ENCODE peak calls at places on chromosomes 4 and X, in nine cellular contexts. One of them, this sample, is unnamed. For H3K9me3, the result is how much of the 10 kb centered on the place peaks cover.

GRCh38 chr4:7710576-7711329 is 228.9 kb downstream of the AFAP1 start:
- DNase-seq in small intestine: no peak
- DNase-seq in neural progenitor cell: no peak
- DNase-seq in stomach: no peak
- DNase-seq in mucosa of descending colon: no peak
- DNase-seq in CD4-positive, alpha-beta T cell: no peak
- DNase-seq in adipocyte: no peak
- DNase-seq in lung: no peak
- DNase-seq in NT2/D1: no peak
- DNase-seq in this sample: no peak

GRCh38 chrX:132533409-132533808 is 44.6 kb upstream of the MBNL3 start:
- DNase-seq in neural progenitor cell: no peak
- DNase-seq in adipocyte: no peak
- DNase-seq in small intestine: no peak
- DNase-seq in CD4-positive, alpha-beta T cell: no peak
- DNase-seq in NT2/D1: no peak
- DNase-seq in stomach: no peak
- DNase-seq in lung: no peak
- DNase-seq in mucosa of descending colon: no peak
- DNase-seq in this sample: no peak

GRCh38 chr4:88526221-88526815 is 2.7 kb upstream of the PYURF start:
- DNase-seq in NT2/D1: no peak
- DNase-seq in neural progenitor cell: no peak
- DNase-seq in lung: no peak
- DNase-seq in mucosa of descending colon: no peak
- DNase-seq in stomach: no peak
- DNase-seq in small intestine: peak
- DNase-seq in CD4-positive, alpha-beta T cell: no peak
- DNase-seq in adipocyte: peak
- DNase-seq in this sample: no peak

GRCh38 chr4:83905952-83906351 is 370.0 kb downstream of the GPAT3 start:
- DNase-seq in small intestine: no peak
- DNase-seq in mucosa of descending colon: no peak
- DNase-seq in lung: no peak
- DNase-seq in CD4-positive, alpha-beta T cell: no peak
- DNase-seq in adipocyte: no peak
- DNase-seq in NT2/D1: peak
- DNase-seq in neural progenitor cell: peak
- DNase-seq in stomach: no peak
- DNase-seq in this sample: no peak

GRCh38 chrX:22686138-22686541 is 313.6 kb upstream of the DDX53 start:
- DNase-seq in adipocyte: peak
- DNase-seq in lung: no peak
- DNase-seq in small intestine: no peak
- DNase-seq in mucosa of descending colon: no peak
- DNase-seq in CD4-positive, alpha-beta T cell: no peak
- DNase-seq in neural progenitor cell: no peak
- DNase-seq in NT2/D1: no peak
- DNase-seq in stomach: no peak
- DNase-seq in this sample: peak

GRCh38 chrX:75596178-75596577 is 73.3 kb upstream of the ZDHHC15 start:
- DNase-seq in mucosa of descending colon: no peak
- DNase-seq in neural progenitor cell: no peak
- DNase-seq in stomach: no peak
- DNase-seq in lung: no peak
- DNase-seq in CD4-positive, alpha-beta T cell: no peak
- DNase-seq in NT2/D1: no peak
- DNase-seq in adipocyte: peak
- DNase-seq in small intestine: no peak
- DNase-seq in this sample: peak

GRCh38 chrX:68043713-68044438 is 389.4 kb downstream of the OPHN1 start:
- DNase-seq in mucosa of descending colon: no peak
- DNase-seq in CD4-positive, alpha-beta T cell: no peak
- DNase-seq in lung: no peak
- DNase-seq in adipocyte: no peak
- DNase-seq in small intestine: no peak
- DNase-seq in NT2/D1: no peak
- DNase-seq in neural progenitor cell: no peak
- DNase-seq in stomach: no peak
- DNase-seq in this sample: no peak

GRCh38 chr4:177214935-177215334 is 94.7 kb upstream of the NEIL3 start:
- DNase-seq in adipocyte: no peak
- DNase-seq in mucosa of descending colon: no peak
- DNase-seq in neural progenitor cell: no peak
- DNase-seq in CD4-positive, alpha-beta T cell: no peak
- DNase-seq in lung: no peak
- DNase-seq in NT2/D1: no peak
- DNase-seq in stomach: no peak
- DNase-seq in small intestine: no peak
- DNase-seq in this sample: no peak

GRCh38 chr4:112348488-112349158 is 51.5 kb downstream of the ALPK1 start:
- DNase-seq in adipocyte: peak
- DNase-seq in small intestine: no peak
- DNase-seq in neural progenitor cell: peak
- DNase-seq in CD4-positive, alpha-beta T cell: no peak
- DNase-seq in stomach: no peak
- DNase-seq in mucosa of descending colon: no peak
- DNase-seq in lung: peak
- DNase-seq in NT2/D1: no peak
- DNase-seq in this sample: no peak

GRCh38 chr4:139872274-139872673 is 206.7 kb downstream of the MGST2 start:
- DNase-seq in stomach: no peak
- DNase-seq in adipocyte: peak
- DNase-seq in CD4-positive, alpha-beta T cell: no peak
- DNase-seq in mucosa of descending colon: no peak
- DNase-seq in NT2/D1: no peak
- DNase-seq in small intestine: no peak
- DNase-seq in lung: no peak
- DNase-seq in neural progenitor cell: no peak
- DNase-seq in this sample: no peak

GRCh38 chrX:7446815-7447214 is 298.9 kb upstream of the PUDP start:
- DNase-seq in adipocyte: no peak
- DNase-seq in small intestine: no peak
- DNase-seq in NT2/D1: no peak
- DNase-seq in mucosa of descending colon: no peak
- DNase-seq in CD4-positive, alpha-beta T cell: no peak
- DNase-seq in neural progenitor cell: no peak
- DNase-seq in lung: no peak
- DNase-seq in stomach: no peak
- DNase-seq in this sample: no peak

GRCh38 chr4:175807596-175807995 is 4.5 kb downstream of the GPM6A start:
- DNase-seq in NT2/D1: no peak
- DNase-seq in mucosa of descending colon: no peak
- DNase-seq in small intestine: no peak
- DNase-seq in neural progenitor cell: no peak
- DNase-seq in lung: no peak
- DNase-seq in CD4-positive, alpha-beta T cell: no peak
- DNase-seq in adipocyte: no peak
- DNase-seq in stomach: no peak
- DNase-seq in this sample: no peak

GRCh38 chrX:6021316-6022091 is 207.2 kb downstream of the NLGN4X start:
- DNase-seq in small intestine: peak
- DNase-seq in mucosa of descending colon: no peak
- DNase-seq in adipocyte: peak
- DNase-seq in NT2/D1: peak
- DNase-seq in CD4-positive, alpha-beta T cell: no peak
- DNase-seq in stomach: peak
- DNase-seq in lung: peak
- DNase-seq in neural progenitor cell: peak
- DNase-seq in this sample: no peak

GRCh38 chrX:149284616-149285015 is 220.5 kb downstream of the IDS start:
- DNase-seq in neural progenitor cell: no peak
- DNase-seq in adipocyte: no peak
- DNase-seq in small intestine: no peak
- DNase-seq in mucosa of descending colon: no peak
- DNase-seq in stomach: no peak
- DNase-seq in NT2/D1: no peak
- DNase-seq in CD4-positive, alpha-beta T cell: no peak
- DNase-seq in lung: no peak
- DNase-seq in this sample: no peak

GRCh38 chrX:66110112-66110511 is 53.9 kb upstream of the HEPH start:
- DNase-seq in neural progenitor cell: peak
- DNase-seq in CD4-positive, alpha-beta T cell: no peak
- DNase-seq in mucosa of descending colon: no peak
- DNase-seq in NT2/D1: no peak
- DNase-seq in stomach: no peak
- DNase-seq in adipocyte: peak
- DNase-seq in small intestine: peak
- DNase-seq in lung: no peak
- DNase-seq in this sample: no peak

GRCh38 chr4:36716874-36717273 is 435.5 kb downstream of the DTHD1 start:
- DNase-seq in mucosa of descending colon: no peak
- DNase-seq in lung: no peak
- DNase-seq in neural progenitor cell: no peak
- DNase-seq in small intestine: no peak
- DNase-seq in adipocyte: no peak
- DNase-seq in stomach: no peak
- DNase-seq in CD4-positive, alpha-beta T cell: no peak
- DNase-seq in NT2/D1: no peak
- DNase-seq in this sample: no peak

GRCh38 chr4:106502106-106502699 is 133.6 kb upstream of the GIMD1 start:
- DNase-seq in lung: peak
- DNase-seq in adipocyte: peak
- DNase-seq in NT2/D1: peak
- DNase-seq in CD4-positive, alpha-beta T cell: peak
- DNase-seq in mucosa of descending colon: peak
- DNase-seq in stomach: peak
- DNase-seq in small intestine: peak
- DNase-seq in neural progenitor cell: peak
- DNase-seq in this sample: no peak

GRCh38 chr4:8199594-8200301 is 658 bp downstream of the SH3TC1 start:
- DNase-seq in lung: no peak
- DNase-seq in small intestine: no peak
- DNase-seq in stomach: peak
- DNase-seq in NT2/D1: no peak
- DNase-seq in CD4-positive, alpha-beta T cell: peak
- DNase-seq in adipocyte: no peak
- DNase-seq in mucosa of descending colon: peak
- DNase-seq in neural progenitor cell: no peak
- DNase-seq in this sample: no peak

GRCh38 chr4:54912155-54912554 is 213.2 kb downstream of the KDR start:
- DNase-seq in stomach: no peak
- DNase-seq in CD4-positive, alpha-beta T cell: no peak
- DNase-seq in mucosa of descending colon: no peak
- DNase-seq in NT2/D1: no peak
- DNase-seq in small intestine: no peak
- DNase-seq in adipocyte: no peak
- DNase-seq in neural progenitor cell: no peak
- DNase-seq in lung: no peak
- DNase-seq in this sample: no peak

GRCh38 chr4:125085-125820 is 952 bp downstream of the ZNF718 start:
- DNase-seq in small intestine: peak
- DNase-seq in CD4-positive, alpha-beta T cell: peak
- DNase-seq in neural progenitor cell: peak
- DNase-seq in mucosa of descending colon: peak
- DNase-seq in adipocyte: peak
- DNase-seq in NT2/D1: no peak
- DNase-seq in stomach: peak
- DNase-seq in lung: peak
- DNase-seq in this sample: no peak
- H3K9me3 ChIP-seq in small intestine: under half
- H3K9me3 ChIP-seq in CD4-positive, alpha-beta T cell: half or more
- H3K9me3 ChIP-seq in neural progenitor cell: under half
- H3K9me3 ChIP-seq in mucosa of descending colon: under half
- H3K9me3 ChIP-seq in adipocyte: under half
- H3K9me3 ChIP-seq in NT2/D1: under half
- H3K9me3 ChIP-seq in stomach: under half
- H3K9me3 ChIP-seq in lung: under half
- H3K9me3 ChIP-seq in this sample: under half

GRCh38 chr4:137707626-137708025 is 175.3 kb upstream of the PCDH18 start:
- DNase-seq in CD4-positive, alpha-beta T cell: no peak
- DNase-seq in lung: no peak
- DNase-seq in neural progenitor cell: no peak
- DNase-seq in stomach: no peak
- DNase-seq in small intestine: no peak
- DNase-seq in adipocyte: peak
- DNase-seq in mucosa of descending colon: no peak
- DNase-seq in NT2/D1: no peak
- DNase-seq in this sample: no peak
- H3K9me3 ChIP-seq in CD4-positive, alpha-beta T cell: under half
- H3K9me3 ChIP-seq in lung: under half
- H3K9me3 ChIP-seq in neural progenitor cell: under half
- H3K9me3 ChIP-seq in stomach: under half
- H3K9me3 ChIP-seq in small intestine: under half
- H3K9me3 ChIP-seq in adipocyte: under half
- H3K9me3 ChIP-seq in mucosa of descending colon: under half
- H3K9me3 ChIP-seq in NT2/D1: under half
- H3K9me3 ChIP-seq in this sample: under half

DNA sequence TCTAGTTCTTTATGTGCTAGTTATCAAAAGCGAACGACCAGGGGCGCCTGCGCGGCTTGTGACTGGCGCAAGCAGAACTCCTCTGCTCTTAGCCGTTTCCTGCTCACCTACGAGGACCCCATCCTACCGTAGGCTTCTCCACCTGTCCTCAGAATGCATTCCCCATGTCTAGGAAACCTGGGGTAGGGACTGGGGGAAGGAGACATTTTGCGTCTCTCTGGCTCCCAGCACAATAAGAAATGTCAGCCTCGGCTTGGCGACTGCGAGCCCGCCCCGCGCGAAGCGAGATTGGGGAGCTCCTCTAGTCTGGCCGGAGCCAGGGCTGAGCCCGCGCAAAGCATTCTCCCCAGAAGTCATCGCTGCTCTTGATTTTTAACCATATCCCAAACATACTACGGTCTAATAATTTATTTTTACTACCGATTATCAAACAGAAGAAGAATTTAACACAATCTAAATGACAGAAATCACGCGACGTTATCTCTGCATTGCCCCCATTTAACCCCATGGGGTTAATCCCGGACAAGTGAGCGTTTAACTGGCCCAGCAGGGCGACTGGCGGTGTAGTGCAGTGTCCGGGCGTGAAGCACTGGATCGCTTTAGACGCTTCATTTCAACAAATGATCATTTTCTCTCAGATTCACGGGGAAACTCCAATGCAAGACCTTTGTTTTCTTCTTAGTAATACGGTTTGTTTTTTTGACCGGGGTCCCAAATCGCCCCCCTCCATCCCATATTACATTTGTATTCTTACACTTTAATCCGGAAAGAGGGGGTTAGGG is 7.9 kb upstream of the PITX2 start:
- DNase-seq in adipocyte: no peak
- DNase-seq in stomach: no peak
- DNase-seq in neural progenitor cell: peak
- DNase-seq in NT2/D1: no peak
- DNase-seq in lung: no peak
- DNase-seq in small intestine: no peak
- DNase-seq in mucosa of descending colon: peak
- DNase-seq in CD4-positive, alpha-beta T cell: no peak
- DNase-seq in this sample: no peak
- H3K9me3 ChIP-seq in adipocyte: under half
- H3K9me3 ChIP-seq in stomach: under half
- H3K9me3 ChIP-seq in neural progenitor cell: under half
- H3K9me3 ChIP-seq in NT2/D1: under half
- H3K9me3 ChIP-seq in lung: under half
- H3K9me3 ChIP-seq in small intestine: under half
- H3K9me3 ChIP-seq in mucosa of descending colon: under half
- H3K9me3 ChIP-seq in CD4-positive, alpha-beta T cell: under half
- H3K9me3 ChIP-seq in this sample: under half

DNA sequence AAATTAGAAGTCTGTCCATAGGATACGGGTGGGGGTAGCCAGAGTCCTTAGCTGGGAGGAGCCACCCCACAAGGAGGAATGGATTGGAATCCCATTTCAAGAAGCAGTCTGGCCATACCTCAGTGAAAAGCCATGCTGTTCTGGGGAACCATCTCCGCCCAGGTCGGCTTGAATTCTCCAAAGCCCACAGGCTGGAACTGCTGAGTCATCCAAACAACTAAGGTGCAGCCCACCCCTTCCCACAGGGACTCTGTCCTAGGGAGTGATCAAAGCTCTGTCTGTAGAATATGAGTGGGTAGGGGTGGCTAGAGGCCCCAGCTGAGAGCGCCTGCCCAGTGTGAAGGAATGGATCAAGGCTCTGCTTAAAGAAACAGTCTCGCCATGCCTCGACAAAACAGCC is 38.8 kb downstream of the ZXDA start:
- DNase-seq in lung: no peak
- DNase-seq in NT2/D1: no peak
- DNase-seq in neural progenitor cell: no peak
- DNase-seq in mucosa of descending colon: no peak
- DNase-seq in stomach: no peak
- DNase-seq in CD4-positive, alpha-beta T cell: no peak
- DNase-seq in small intestine: no peak
- DNase-seq in adipocyte: no peak
- DNase-seq in this sample: no peak
- H3K9me3 ChIP-seq in lung: under half
- H3K9me3 ChIP-seq in NT2/D1: under half
- H3K9me3 ChIP-seq in neural progenitor cell: under half
- H3K9me3 ChIP-seq in mucosa of descending colon: under half
- H3K9me3 ChIP-seq in stomach: under half
- H3K9me3 ChIP-seq in CD4-positive, alpha-beta T cell: under half
- H3K9me3 ChIP-seq in small intestine: under half
- H3K9me3 ChIP-seq in adipocyte: under half
- H3K9me3 ChIP-seq in this sample: under half

This sample was measured in thoracic aorta.